ENCODE peak calls at places on chromosomes 6 and 20, in six cellular contexts. One of them, this sample, is unnamed.

GRCh38 chr20:2467412-2467811 is 3.2 kb downstream of the SNRPB start:
- DNase-seq in HCT116: no peak
- DNase-seq in PC-3: no peak
- DNase-seq in GM23338: no peak
- DNase-seq in MM.1S: no peak
- DNase-seq in GM23248: no peak
- DNase-seq in this sample: no peak

GRCh38 chr6:141986457-141986856 is 146.3 kb upstream of the GJE1 start:
- DNase-seq in HCT116: no peak
- DNase-seq in PC-3: no peak
- DNase-seq in GM23338: peak; percentile 70
- DNase-seq in MM.1S: no peak
- DNase-seq in GM23248: no peak
- DNase-seq in this sample: peak; percentile 37

GRCh38 chr6:111606620-111607115 is 990 bp upstream of the TRAF3IP2 start:
- DNase-seq in HCT116: no peak
- DNase-seq in PC-3: no peak
- DNase-seq in GM23338: no peak
- DNase-seq in MM.1S: peak; percentile 15
- DNase-seq in GM23248: peak; percentile 55
- DNase-seq in this sample: no peak

GRCh38 chr6:151186931-151187330 is 52.8 kb upstream of the AKAP12 start:
- DNase-seq in HCT116: no peak
- DNase-seq in PC-3: no peak
- DNase-seq in GM23338: no peak
- DNase-seq in MM.1S: no peak
- DNase-seq in GM23248: no peak
- DNase-seq in this sample: no peak

GRCh38 chr6:2522521-2522920 is 228.2 kb downstream of the MYLK4 start:
- DNase-seq in HCT116: no peak
- DNase-seq in PC-3: peak; percentile 82
- DNase-seq in GM23338: no peak
- DNase-seq in MM.1S: no peak
- DNase-seq in GM23248: peak; percentile 29
- DNase-seq in this sample: no peak

GRCh38 chr6:50699086-50699886 is 14.0 kb upstream of the TFAP2D start:
- DNase-seq in HCT116: no peak
- DNase-seq in PC-3: no peak
- DNase-seq in GM23338: peak; percentile 66
- DNase-seq in MM.1S: no peak
- DNase-seq in GM23248: peak; percentile 17
- DNase-seq in this sample: peak; percentile 69

GRCh38 chr6:4388675-4389074 is 253.3 kb upstream of the ECI2 start:
- DNase-seq in HCT116: no peak
- DNase-seq in PC-3: no peak
- DNase-seq in GM23338: peak; percentile 33
- DNase-seq in MM.1S: no peak
- DNase-seq in GM23248: peak; percentile 8
- DNase-seq in this sample: peak; percentile 48

GRCh38 chr6:47485491-47486135 is 8.0 kb downstream of the CD2AP start:
- DNase-seq in HCT116: no peak
- DNase-seq in PC-3: peak; percentile 38
- DNase-seq in GM23338: no peak
- DNase-seq in MM.1S: no peak
- DNase-seq in GM23248: peak; percentile 20
- DNase-seq in this sample: no peak

GRCh38 chr6:117352466-117353081 is 73.2 kb downstream of the ROS1 start:
- DNase-seq in HCT116: peak; percentile 24
- DNase-seq in PC-3: peak; percentile 68
- DNase-seq in GM23338: peak; percentile 53
- DNase-seq in MM.1S: peak; percentile 32
- DNase-seq in GM23248: peak; percentile 43
- DNase-seq in this sample: no peak

GRCh38 chr6:169969372-169970099 is 218.1 kb downstream of the ERMARD start:
- DNase-seq in HCT116: no peak
- DNase-seq in PC-3: no peak
- DNase-seq in GM23338: no peak
- DNase-seq in MM.1S: no peak
- DNase-seq in GM23248: no peak
- DNase-seq in this sample: no peak

GRCh38 chr6:169968541-169969270 is 217.3 kb downstream of the ERMARD start:
- DNase-seq in HCT116: no peak
- DNase-seq in PC-3: peak; percentile 12
- DNase-seq in GM23338: no peak
- DNase-seq in MM.1S: no peak
- DNase-seq in GM23248: no peak
- DNase-seq in this sample: no peak

GRCh38 chr6:169966312-169967181 is 215.1 kb downstream of the ERMARD start:
- DNase-seq in HCT116: no peak
- DNase-seq in PC-3: no peak
- DNase-seq in GM23338: no peak
- DNase-seq in MM.1S: no peak
- DNase-seq in GM23248: no peak
- DNase-seq in this sample: no peak

GRCh38 chr6:169965657-169966311 is 214.4 kb downstream of the ERMARD start:
- DNase-seq in HCT116: no peak
- DNase-seq in PC-3: no peak
- DNase-seq in GM23338: no peak
- DNase-seq in MM.1S: no peak
- DNase-seq in GM23248: no peak
- DNase-seq in this sample: no peak

DNA sequence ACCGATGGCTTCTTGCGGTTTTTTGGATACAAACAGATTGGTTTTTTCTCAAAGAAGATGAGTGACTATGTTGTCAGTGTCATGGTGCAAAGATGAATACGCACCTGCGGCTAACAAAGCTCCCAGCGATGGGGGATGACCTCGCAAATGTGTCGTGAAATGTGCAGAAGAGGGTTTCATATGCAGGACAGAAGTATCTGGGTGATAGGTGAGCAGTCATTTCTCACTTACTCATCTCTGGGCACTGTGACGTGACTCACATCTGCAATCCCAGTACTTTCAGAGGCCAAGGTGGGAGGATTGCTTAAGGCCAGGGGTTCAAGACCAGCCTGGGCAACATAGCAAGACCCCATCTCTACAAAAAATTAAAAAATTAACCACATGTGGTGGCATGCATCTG is 216.3 kb downstream of the ERMARD start:
- DNase-seq in HCT116: no peak
- DNase-seq in PC-3: no peak
- DNase-seq in GM23338: no peak
- DNase-seq in MM.1S: no peak
- DNase-seq in GM23248: no peak
- DNase-seq in this sample: no peak
- TF ChIP-seq EZH2phosphoT487 in HCT116: no peak
- TF ChIP-seq EZH2phosphoT487 in PC-3: no peak
- TF ChIP-seq EZH2phosphoT487 in GM23338: no peak
- TF ChIP-seq EZH2phosphoT487 in MM.1S: no peak
- TF ChIP-seq EZH2phosphoT487 in GM23248: no peak
- TF ChIP-seq EZH2phosphoT487 in this sample: no peak

DNA sequence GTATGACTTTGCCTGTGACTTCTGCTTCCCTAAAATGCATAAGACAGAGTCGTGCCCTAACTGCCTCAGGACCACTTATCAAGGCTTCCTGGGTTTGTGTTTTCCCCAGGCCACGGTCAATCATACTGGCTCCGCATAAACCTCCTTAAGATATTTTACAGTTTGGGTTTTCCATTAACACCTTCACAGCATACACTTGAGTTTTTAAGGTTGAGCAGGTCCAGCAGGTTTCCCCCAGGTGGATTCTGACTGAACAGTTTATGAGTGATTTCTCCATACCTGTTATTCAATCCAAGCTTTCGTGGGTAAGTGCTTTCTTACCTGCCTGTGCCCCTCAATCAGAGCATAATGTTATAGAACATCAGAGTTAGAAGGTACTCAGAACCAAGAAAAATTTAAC is 39.3 kb downstream of the NINL start:
- DNase-seq in HCT116: no peak
- DNase-seq in PC-3: no peak
- DNase-seq in GM23338: no peak
- DNase-seq in MM.1S: no peak
- DNase-seq in GM23248: no peak
- DNase-seq in this sample: no peak
- H3K4me1 ChIP-seq in HCT116: peaks cover 31% of the 10 kb centered on the region
- H3K4me1 ChIP-seq in PC-3: peaks cover 18% of the 10 kb centered on the region
- H3K4me1 ChIP-seq in GM23338: peaks cover 43% of the 10 kb centered on the region
- H3K4me1 ChIP-seq in MM.1S: no peaks in the 10 kb centered on the region
- H3K4me1 ChIP-seq in GM23248: peaks cover 27% of the 10 kb centered on the region
- H3K4me1 ChIP-seq in this sample: peaks cover 29% of the 10 kb centered on the region

DNA sequence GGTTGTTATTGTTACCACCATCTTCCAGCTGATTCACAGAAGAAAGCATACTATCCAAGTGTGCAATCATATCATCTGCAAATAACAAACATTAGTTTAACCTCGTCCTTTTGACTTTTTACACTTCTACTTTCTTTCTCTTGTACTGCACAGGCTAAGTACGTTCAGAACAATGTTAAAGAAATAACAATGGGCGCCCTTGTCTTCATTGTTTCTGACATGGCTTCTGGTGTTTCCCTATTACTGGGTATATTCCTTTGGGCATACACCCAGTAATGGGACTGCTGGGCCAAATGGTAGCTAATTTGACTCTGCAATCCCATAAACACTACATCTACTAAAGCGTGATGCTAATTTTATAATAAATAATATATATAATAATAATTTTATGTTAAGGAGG is 146.7 kb downstream of the GJA10 start:
- DNase-seq in HCT116: no peak
- DNase-seq in PC-3: no peak
- DNase-seq in GM23338: no peak
- DNase-seq in MM.1S: no peak
- DNase-seq in GM23248: no peak
- DNase-seq in this sample: no peak
- TF ChIP-seq EZH2phosphoT487 in HCT116: no peak
- TF ChIP-seq EZH2phosphoT487 in PC-3: no peak
- TF ChIP-seq EZH2phosphoT487 in GM23338: no peak
- TF ChIP-seq EZH2phosphoT487 in MM.1S: no peak
- TF ChIP-seq EZH2phosphoT487 in GM23248: no peak
- TF ChIP-seq EZH2phosphoT487 in this sample: no peak

DNA sequence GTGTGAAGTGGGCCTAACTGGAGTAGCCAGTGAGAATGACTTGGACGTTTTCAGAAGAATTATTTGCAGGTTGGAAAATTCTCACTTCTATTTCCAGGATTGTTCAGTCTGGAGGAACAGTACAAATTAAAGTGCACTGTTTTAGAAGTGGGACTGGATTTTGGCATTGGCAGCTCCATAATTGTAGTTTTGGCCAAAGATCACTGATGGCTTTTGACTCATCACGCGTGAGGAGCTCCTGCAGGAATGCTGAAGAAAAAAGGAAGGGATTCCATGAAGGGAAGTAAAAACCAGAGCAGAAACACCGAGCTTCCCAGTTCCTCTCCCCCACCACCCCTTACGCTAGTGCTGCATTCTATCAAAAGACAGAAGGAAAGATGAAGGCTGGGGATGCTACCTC is 103.5 kb downstream of the JARID2 start:
- DNase-seq in HCT116: no peak
- DNase-seq in PC-3: no peak
- DNase-seq in GM23338: no peak
- DNase-seq in MM.1S: no peak
- DNase-seq in GM23248: peak; percentile 79
- DNase-seq in this sample: no peak
- H3K4me1 ChIP-seq in HCT116: no peaks in the 10 kb centered on the region
- H3K4me1 ChIP-seq in PC-3: peaks cover 33% of the 10 kb centered on the region
- H3K4me1 ChIP-seq in GM23338: peaks cover 97% of the 10 kb centered on the region
- H3K4me1 ChIP-seq in MM.1S: no peaks in the 10 kb centered on the region
- H3K4me1 ChIP-seq in GM23248: peaks cover 43% of the 10 kb centered on the region
- H3K4me1 ChIP-seq in this sample: peaks cover 21% of the 10 kb centered on the region

GRCh38 chr20:57824909-57825308 is 115.1 kb upstream of the PMEPA1 start:
- DNase-seq in HCT116: no peak
- DNase-seq in PC-3: no peak
- DNase-seq in GM23338: no peak
- DNase-seq in MM.1S: no peak
- DNase-seq in GM23248: no peak
- DNase-seq in this sample: no peak
- TF ChIP-seq EZH2phosphoT487 in HCT116: no peak
- TF ChIP-seq EZH2phosphoT487 in PC-3: no peak
- TF ChIP-seq EZH2phosphoT487 in GM23338: no peak
- TF ChIP-seq EZH2phosphoT487 in MM.1S: no peak
- TF ChIP-seq EZH2phosphoT487 in GM23248: no peak
- TF ChIP-seq EZH2phosphoT487 in this sample: no peak

GRCh38 chr20:48819089-48819488 is 8.7 kb downstream of the PREX1 start:
- DNase-seq in HCT116: no peak
- DNase-seq in PC-3: no peak
- DNase-seq in GM23338: no peak
- DNase-seq in MM.1S: no peak
- DNase-seq in GM23248: no peak
- DNase-seq in this sample: no peak

GRCh38 chr20:48818481-48818987 is 9.3 kb downstream of the PREX1 start:
- DNase-seq in HCT116: no peak
- DNase-seq in PC-3: no peak
- DNase-seq in GM23338: peak; percentile 43
- DNase-seq in MM.1S: no peak
- DNase-seq in GM23248: no peak
- DNase-seq in this sample: no peak

GRCh38 chr20:48816282-48816860 is 11.4 kb downstream of the PREX1 start:
- DNase-seq in HCT116: no peak
- DNase-seq in PC-3: no peak
- DNase-seq in GM23338: no peak
- DNase-seq in MM.1S: no peak
- DNase-seq in GM23248: no peak
- DNase-seq in this sample: no peak

GRCh38 chr20:48818031-48818370 is 9.8 kb downstream of the PREX1 start:
- DNase-seq in HCT116: no peak
- DNase-seq in PC-3: no peak
- DNase-seq in GM23338: no peak
- DNase-seq in MM.1S: no peak
- DNase-seq in GM23248: no peak
- DNase-seq in this sample: no peak

DNA sequence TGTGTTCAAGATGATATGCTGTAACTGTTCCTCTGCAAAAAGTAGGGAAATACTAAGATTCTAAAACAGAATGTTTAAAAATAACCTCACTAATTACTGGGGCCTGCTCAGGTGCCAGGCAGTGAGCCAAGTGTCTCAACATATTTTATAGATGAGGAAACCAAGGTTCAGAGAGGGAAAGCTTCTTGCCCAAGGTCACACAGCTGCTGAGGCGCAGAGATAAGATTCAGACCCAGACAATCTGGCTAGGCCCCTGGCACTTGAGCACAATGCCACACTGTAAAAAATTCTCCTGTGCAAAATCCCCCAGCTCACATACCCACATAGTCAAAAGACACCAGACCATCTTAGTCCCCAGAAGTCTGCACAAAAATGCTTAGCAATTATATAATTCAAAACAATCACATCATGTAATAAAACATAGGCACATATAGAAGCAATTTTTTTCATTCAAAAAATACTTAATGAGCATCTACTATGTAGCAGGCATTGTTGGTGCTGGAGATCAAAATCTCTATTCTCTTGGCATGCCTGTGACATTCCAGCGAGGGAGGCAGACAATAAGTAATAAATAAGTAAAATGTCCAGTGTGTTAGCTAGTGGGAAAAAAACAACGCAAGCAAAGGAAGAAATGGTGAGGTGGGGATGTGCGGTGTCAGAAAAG is 10.3 kb downstream of the PREX1 start:
- DNase-seq in HCT116: no peak
- DNase-seq in PC-3: no peak
- DNase-seq in GM23338: no peak
- DNase-seq in MM.1S: no peak
- DNase-seq in GM23248: no peak
- DNase-seq in this sample: no peak
- H3K4me1 ChIP-seq in HCT116: no peaks in the 10 kb centered on the region
- H3K4me1 ChIP-seq in PC-3: peaks cover 19% of the 10 kb centered on the region
- H3K4me1 ChIP-seq in GM23338: peaks cover 8% of the 10 kb centered on the region
- H3K4me1 ChIP-seq in MM.1S: peaks cover 9% of the 10 kb centered on the region
- H3K4me1 ChIP-seq in GM23248: no peaks in the 10 kb centered on the region
- H3K4me1 ChIP-seq in this sample: peaks cover 8% of the 10 kb centered on the region

GRCh38 chr20:35269055-35269781 is 8.7 kb downstream of the MMP24OS start:
- DNase-seq in HCT116: no peak
- DNase-seq in PC-3: peak; percentile 67
- DNase-seq in GM23338: peak; percentile 93
- DNase-seq in MM.1S: no peak
- DNase-seq in GM23248: peak; percentile 77
- DNase-seq in this sample: peak; percentile 89
- TF ChIP-seq EZH2phosphoT487 in HCT116: no peak
- TF ChIP-seq EZH2phosphoT487 in PC-3: no peak
- TF ChIP-seq EZH2phosphoT487 in GM23338: no peak
- TF ChIP-seq EZH2phosphoT487 in MM.1S: no peak
- TF ChIP-seq EZH2phosphoT487 in GM23248: no peak
- TF ChIP-seq EZH2phosphoT487 in this sample: no peak